ENCODE peak calls at places on chromosomes 7 and 10, in eight cellular contexts. H is head of caudate nucleus; J is PC-3; Z is NCI-H1105; T is H7; F is GM06990; G is mesothelial cell of epicardium; U is stimulated activated CD4-positive, alpha-beta T cell treated with anti-CD3 and anti-CD28 coated beads, TNF-alpha, amount 100 ng/mL, for 1 hour. I is an unnamed sample.

GRCh38 chr10:48582970-48583369 is 21.9 kb downstream of the ARHGAP22 start:
- DNase-seq in H (peak), U (no peak), F (no peak), G (no peak), J (no peak), T (no peak), Z (no peak), I (no peak)

GRCh38 chr10:130761032-130761575 is 550.4 kb downstream of the TCERG1L start:
- DNase-seq in G (no peak), U (no peak), T (no peak), Z (no peak), J (no peak), F (no peak), H (no peak), I (no peak)

GRCh38 chr7:31443457-31443856 is 70.4 kb upstream of the ITPRID1 start:
- DNase-seq in G (no peak), J (peak), T (peak), U (no peak), Z (peak), H (no peak), F (no peak), I (no peak)

GRCh38 chr7:45595809-45596664 is 21.9 kb downstream of the ADCY1 start:
- DNase-seq in G (peak), T (peak), U (no peak), J (no peak), H (no peak), F (no peak), Z (no peak), I (peak)

GRCh38 chr7:152520861-152521302 is 85.1 kb upstream of the KMT2C start:
- DNase-seq in H (no peak), T (no peak), Z (no peak), F (no peak), J (no peak), G (no peak), U (no peak), I (no peak)

GRCh38 chr10:2019281-2019680 is 282.0 kb upstream of the ADARB2 start:
- DNase-seq in F (no peak), Z (no peak), G (no peak), J (no peak), T (no peak), U (no peak), H (no peak), I (no peak)

GRCh38 chr10:32548208-32548607 is 102.3 kb downstream of the CCDC7 start:
- DNase-seq in F (no peak), J (peak), G (no peak), U (no peak), T (no peak), H (no peak), Z (no peak), I (peak)

GRCh38 chr10:33263453-33263852 is 71.0 kb downstream of the NRP1 start:
- DNase-seq in G (no peak), H (no peak), U (no peak), T (no peak), Z (no peak), J (peak), F (no peak), I (no peak)

GRCh38 chr7:99504281-99504602 is 220 bp upstream of the ZKSCAN5 start:
- DNase-seq in G (peak), J (peak), T (peak), F (no peak), Z (peak), H (peak), U (no peak), I (peak)

GRCh38 chr10:132707776-132708171 is 78.2 kb downstream of the NKX6-2 start:
- DNase-seq in U (no peak), H (no peak), F (no peak), J (no peak), T (no peak), Z (no peak), G (no peak), I (peak)

GRCh38 chr10:111034598-111035310 is 42.1 kb upstream of the ADRA2A start:
- DNase-seq in Z (no peak), U (no peak), F (no peak), H (no peak), G (no peak), T (no peak), J (no peak), I (no peak)

GRCh38 chr10:77391605-77392235 is 245.9 kb downstream of the KCNMA1 start:
- DNase-seq in Z (peak), U (no peak), F (no peak), H (peak), T (peak), J (peak), G (peak), I (peak)

GRCh38 chr7:66211429-66211828 is 6.3 kb downstream of the TPST1 start:
- DNase-seq in Z (no peak), T (no peak), U (no peak), H (no peak), J (no peak), F (no peak), G (no peak), I (no peak)

GRCh38 chr10:100303724-100304319 is 17.3 kb upstream of the BLOC1S2 start:
- DNase-seq in H (no peak), G (no peak), U (no peak), T (peak), Z (peak), F (no peak), J (peak), I (no peak)

GRCh38 chr10:112744525-112744924 is 205.5 kb upstream of the TCF7L2 start:
- DNase-seq in G (no peak), U (no peak), Z (no peak), J (no peak), T (no peak), F (no peak), H (no peak), I (no peak)

GRCh38 chr10:69644658-69645295 is 14.7 kb downstream of the FAM241B start:
- DNase-seq in H (peak), J (peak), G (peak), F (no peak), Z (peak), U (no peak), T (peak), I (peak)

GRCh38 chr7:929311-929711 is 25.2 kb downstream of the ADAP1 start:
- DNase-seq in J (no peak), H (peak), U (no peak), Z (no peak), G (no peak), F (no peak), T (no peak), I (no peak)

GRCh38 chr10:126011995-126012394 is 115.6 kb downstream of the FANK1 start:
- DNase-seq in H (no peak), T (no peak), U (no peak), G (no peak), J (no peak), F (no peak), Z (no peak), I (no peak)

GRCh38 chr10:79446451-79447020 is 1.1 kb upstream of the ZCCHC24 start:
- DNase-seq in T (peak), H (peak), Z (no peak), J (peak), U (no peak), F (no peak), G (peak), I (peak)

GRCh38 chr10:122504551-122504950 is 43.2 kb downstream of the HTRA1 start:
- DNase-seq in H (peak), F (no peak), T (no peak), Z (no peak), J (peak), U (no peak), G (peak), I (no peak)

GRCh38 chr10:114902151-114902550 is 35.8 kb upstream of the TRUB1 start:
- DNase-seq in J (no peak), T (no peak), G (no peak), Z (no peak), F (no peak), U (no peak), H (no peak), I (no peak)

GRCh38 chr7:93228302-93228701 is 2.0 kb upstream of the HEPACAM2 start:
- DNase-seq in H (no peak), Z (peak), U (no peak), J (peak), G (no peak), T (peak), F (peak), I (no peak)

GRCh38 chr10:6328708-6329423 is 126.1 kb downstream of the PFKFB3 start:
- DNase-seq in Z (no peak), T (no peak), G (no peak), U (no peak), J (no peak), F (no peak), H (peak), I (no peak)

GRCh38 chr7:67738958-67739357 is 742.3 kb downstream of the TYW1 start:
- DNase-seq in U (no peak), T (no peak), J (no peak), F (no peak), G (no peak), Z (no peak), H (no peak), I (no peak)

GRCh38 chr10:123150986-123151738 is 3.0 kb upstream of the BUB3 start:
- DNase-seq in T (peak), U (no peak), J (no peak), Z (no peak), F (peak), G (no peak), H (no peak), I (peak)

GRCh38 chr7:71193099-71193810 is 61.3 kb downstream of the GALNT17 start:
- DNase-seq in F (no peak), H (no peak), Z (no peak), G (no peak), J (no peak), U (no peak), T (no peak), I (no peak)

GRCh38 chr7:141221007-141221612 is 147.2 kb downstream of the TMEM178B start:
- DNase-seq in H (no peak), J (peak), G (no peak), Z (no peak), U (no peak), F (no peak), T (no peak), I (no peak)

GRCh38 chr10:84360634-84361365 is 32.4 kb downstream of the CCSER2 start:
- DNase-seq in H (no peak), T (no peak), Z (no peak), J (no peak), G (no peak), F (no peak), U (no peak), I (no peak)

GRCh38 chr7:8035647-8036518 is 67.3 kb downstream of the GLCCI1 start:
- DNase-seq in Z (no peak), H (no peak), F (no peak), T (peak), J (peak), G (no peak), U (no peak), I (peak)

GRCh38 chr7:112986256-112987031 is 100.2 kb downstream of the GPR85 start:
- DNase-seq in G (no peak), J (peak), Z (no peak), U (no peak), F (no peak), T (no peak), H (no peak), I (peak)

GRCh38 chr7:9250876-9251275 is 817.5 kb downstream of the NXPH1 start:
- DNase-seq in H (no peak), U (no peak), F (no peak), T (no peak), G (no peak), Z (no peak), J (no peak), I (peak)

GRCh38 chr7:135206887-135207738 is 4.2 kb downstream of the WDR91 start:
- DNase-seq in F (peak), G (no peak), U (no peak), J (no peak), H (no peak), Z (no peak), T (no peak), I (no peak)

GRCh38 chr10:29254123-29255046 is 34.5 kb upstream of the LYZL1 start:
- DNase-seq in F (peak), G (peak), T (no peak), J (no peak), H (no peak), Z (no peak), U (no peak), I (peak)

GRCh38 chr7:37495574-37496184 is 47.0 kb upstream of the ELMO1 start:
- DNase-seq in T (peak), H (no peak), J (peak), G (no peak), F (no peak), U (no peak), Z (no peak), I (no peak)

GRCh38 chr7:71472962-71473361 is 341.0 kb downstream of the GALNT17 start:
- DNase-seq in U (no peak), F (no peak), H (no peak), T (no peak), G (no peak), J (no peak), Z (no peak), I (no peak)

GRCh38 chr10:79438699-79439085 is 6.7 kb downstream of the ZCCHC24 start:
- DNase-seq in U (no peak), H (no peak), G (no peak), Z (no peak), T (peak), F (no peak), J (no peak), I (no peak)

GRCh38 chr7:31782411-31782991 is 95.5 kb downstream of the PPP1R17 start:
- DNase-seq in G (no peak), T (peak), J (peak), Z (peak), H (no peak), U (no peak), F (no peak), I (no peak)

GRCh38 chr10:27724287-27724686 is 21.3 kb downstream of the MKX start:
- DNase-seq in T (peak), H (no peak), G (no peak), F (no peak), U (no peak), J (peak), Z (no peak), I (no peak)

GRCh38 chr10:111297351-111297848 is 220.6 kb downstream of the ADRA2A start:
- DNase-seq in Z (no peak), T (no peak), G (no peak), U (no peak), H (no peak), J (no peak), F (no peak), I (peak)

GRCh38 chr10:28807760-28808613 is 130.7 kb downstream of the BAMBI start:
- DNase-seq in T (no peak), U (no peak), Z (no peak), F (no peak), G (no peak), J (no peak), H (no peak), I (peak)